ENCODE peak calls at places on chromosomes 2 and 18, in four cellular contexts. One of them, this sample, is unnamed.

GRCh38 chr2:86035371-86035882 is 70.3 kb downstream of the POLR1A start:
- DNase-seq in GM12891: no peak
- DNase-seq in GM04504: no peak
- DNase-seq in GM10248: no peak
- DNase-seq in this sample: no peak

GRCh38 chr2:220147186-220147585 is 519.8 kb downstream of the SLC4A3 start:
- DNase-seq in GM12891: no peak
- DNase-seq in GM10248: no peak
- DNase-seq in GM04504: peak
- DNase-seq in this sample: peak

GRCh38 chr2:239222346-239223028 is 178.3 kb downstream of the HDAC4 start:
- DNase-seq in GM10248: no peak
- DNase-seq in GM04504: no peak
- DNase-seq in GM12891: no peak
- DNase-seq in this sample: no peak

GRCh38 chr2:196849895-196850294 is 40.7 kb upstream of the C2orf66 start:
- DNase-seq in GM04504: peak
- DNase-seq in GM12891: no peak
- DNase-seq in GM10248: no peak
- DNase-seq in this sample: peak

GRCh38 chr18:12155996-12156395 is 62.4 kb downstream of the ANKRD62 start:
- DNase-seq in GM12891: no peak
- DNase-seq in GM10248: no peak
- DNase-seq in GM04504: no peak
- DNase-seq in this sample: peak

GRCh38 chr2:157150747-157151146 is 106.8 kb upstream of the GALNT5 start:
- DNase-seq in GM04504: no peak
- DNase-seq in GM10248: peak
- DNase-seq in GM12891: no peak
- DNase-seq in this sample: no peak

GRCh38 chr2:112957511-112957910 is 20.3 kb upstream of the IL36G start:
- DNase-seq in GM04504: no peak
- DNase-seq in GM12891: no peak
- DNase-seq in GM10248: no peak
- DNase-seq in this sample: no peak

GRCh38 chr2:172640389-172640788 is 84.5 kb downstream of the PDK1 start:
- DNase-seq in GM10248: no peak
- DNase-seq in GM12891: no peak
- DNase-seq in GM04504: no peak
- DNase-seq in this sample: no peak

GRCh38 chr18:6021341-6022088 is 126.2 kb upstream of the TMEM200C start:
- DNase-seq in GM04504: no peak
- DNase-seq in GM10248: no peak
- DNase-seq in GM12891: no peak
- DNase-seq in this sample: no peak

GRCh38 chr2:53549497-53549896 is 218.1 kb upstream of the CHAC2 start:
- DNase-seq in GM12891: no peak
- DNase-seq in GM04504: no peak
- DNase-seq in GM10248: no peak
- DNase-seq in this sample: no peak

GRCh38 chr2:208069186-208069585 is 43.9 kb upstream of the PLEKHM3 start:
- DNase-seq in GM10248: no peak
- DNase-seq in GM04504: no peak
- DNase-seq in GM12891: no peak
- DNase-seq in this sample: no peak

GRCh38 chr2:163552758-163553157 is 183.1 kb downstream of the FIGN start:
- DNase-seq in GM04504: no peak
- DNase-seq in GM10248: no peak
- DNase-seq in GM12891: no peak
- DNase-seq in this sample: no peak

GRCh38 chr2:239540174-239540573 is 139.4 kb upstream of the HDAC4 start:
- DNase-seq in GM10248: no peak
- DNase-seq in GM12891: no peak
- DNase-seq in GM04504: no peak
- DNase-seq in this sample: no peak

GRCh38 chr18:26710460-26711096 is 154.9 kb downstream of the AQP4 start:
- DNase-seq in GM12891: peak
- DNase-seq in GM10248: peak
- DNase-seq in GM04504: no peak
- DNase-seq in this sample: no peak

GRCh38 chr2:10497797-10498251 is 49.7 kb upstream of the ODC1 start:
- DNase-seq in GM10248: no peak
- DNase-seq in GM04504: peak
- DNase-seq in GM12891: no peak
- DNase-seq in this sample: peak

GRCh38 chr2:215882689-215883088 is 130.7 kb downstream of the MREG start:
- DNase-seq in GM10248: no peak
- DNase-seq in GM12891: no peak
- DNase-seq in GM04504: no peak
- DNase-seq in this sample: no peak

GRCh38 chr2:263774-264492 is at the start of gene SH3YL1:
- DNase-seq in GM10248: peak
- DNase-seq in GM12891: peak
- DNase-seq in GM04504: no peak
- DNase-seq in this sample: no peak

GRCh38 chr2:58098254-58099096 is 51.9 kb downstream of the VRK2 start:
- DNase-seq in GM04504: no peak
- DNase-seq in GM10248: no peak
- DNase-seq in GM12891: no peak
- DNase-seq in this sample: no peak

GRCh38 chr18:22285299-22286140 is 116.1 kb downstream of the GATA6 start:
- DNase-seq in GM10248: no peak
- DNase-seq in GM12891: no peak
- DNase-seq in GM04504: no peak
- DNase-seq in this sample: no peak

GRCh38 chr2:190354003-190354690 is 10.8 kb downstream of the INPP1 start:
- DNase-seq in GM10248: no peak
- DNase-seq in GM12891: no peak
- DNase-seq in GM04504: no peak
- DNase-seq in this sample: no peak

This sample was measured in AG09309.